ENCODE peak calls at places on chromosome 16, in nine cellular contexts. D is kidney; T is NCI-H2081; S is stimulated activated naive B cell treated with anti-CD40 and anti-IgM and Interleukin-4, amounts not matched to agents 10 μg/mL and 1 μg/mL and 100 μg/mL, for 72 hours; G is naive thymus-derived CD4-positive, alpha-beta T cell; P is AG04450; N is ureter; O is lower leg skin; F is activated CD4-positive, alpha-beta T cell treated with anti-CD3 and anti-CD28 coated beads for 24 hours. Y is an unnamed sample.

GRCh38 chr16:84648595-84649510 is 542 bp downstream of the KLHL36 start:
- DNase-seq in D (peak), T (no peak), S (peak), G (peak), P (no peak), N (peak), O (peak), F (peak), Y (peak)

GRCh38 chr16:69773255-69773947 is 11.3 kb downstream of the WWP2 start:
- DNase-seq in D (no peak), T (no peak), S (no peak), G (no peak), P (no peak), N (no peak), O (no peak), F (no peak), Y (no peak)

GRCh38 chr16:48492131-48492530 is 106.9 kb upstream of the SIAH1 start:
- DNase-seq in D (no peak), T (no peak), S (no peak), G (no peak), P (no peak), N (no peak), O (no peak), F (no peak), Y (no peak)

GRCh38 chr16:68548947-68549346 is 9.9 kb downstream of the ZFP90 start:
- DNase-seq in D (no peak), T (no peak), S (no peak), G (no peak), P (no peak), N (no peak), O (no peak), F (no peak), Y (no peak)

GRCh38 chr16:17556276-17557052 is 85.7 kb upstream of the XYLT1 start:
- DNase-seq in D (no peak), T (no peak), S (no peak), G (no peak), P (no peak), N (no peak), O (peak), F (no peak), Y (no peak)

GRCh38 chr16:89315791-89316581 is 98.5 kb downstream of the ZNF778 start:
- DNase-seq in D (peak), T (peak), S (peak), G (peak), P (no peak), N (no peak), O (no peak), F (peak), Y (peak)

GRCh38 chr16:84243732-84244131 is 3.9 kb upstream of the KCNG4 start:
- DNase-seq in D (no peak), T (no peak), S (no peak), G (no peak), P (no peak), N (no peak), O (no peak), F (no peak), Y (no peak)

GRCh38 chr16:53840472-53840871 is 136.5 kb downstream of the FTO start:
- DNase-seq in D (no peak), T (no peak), S (no peak), G (no peak), P (no peak), N (no peak), O (no peak), F (no peak), Y (no peak)

GRCh38 chr16:77376358-77376757 is 58.5 kb downstream of the ADAMTS18 start:
- DNase-seq in D (no peak), T (no peak), S (no peak), G (no peak), P (no peak), N (no peak), O (no peak), F (peak), Y (no peak)

GRCh38 chr16:70688266-70688742 is 2.5 kb upstream of the MTSS2 start:
- DNase-seq in D (peak), T (peak), S (no peak), G (no peak), P (no peak), N (no peak), O (peak), F (no peak), Y (peak)

GRCh38 chr16:9094008-9094846 is 2.8 kb downstream of the HAPSTR1 start:
- DNase-seq in D (no peak), T (no peak), S (no peak), G (no peak), P (no peak), N (no peak), O (no peak), F (no peak), Y (peak)

GRCh38 chr16:71259086-71259485 is 28.6 kb upstream of the HYDIN start:
- DNase-seq in D (no peak), T (no peak), S (no peak), G (no peak), P (no peak), N (no peak), O (no peak), F (no peak), Y (no peak)

GRCh38 chr16:73546351-73546845 is 498.5 kb upstream of the ZFHX3 start:
- DNase-seq in D (no peak), T (peak), S (no peak), G (no peak), P (no peak), N (no peak), O (no peak), F (no peak), Y (no peak)

GRCh38 chr16:73056911-73057310 is 9.0 kb upstream of the ZFHX3 start:
- DNase-seq in D (no peak), T (no peak), S (no peak), G (no peak), P (no peak), N (no peak), O (no peak), F (no peak), Y (no peak)

GRCh38 chr16:19066988-19067348 is 446 bp upstream of the COQ7 start:
- DNase-seq in D (no peak), T (no peak), S (no peak), G (no peak), P (no peak), N (no peak), O (no peak), F (no peak), Y (no peak)

GRCh38 chr16:71479420-71479819 is 9.7 kb downstream of the ZNF19 start:
- DNase-seq in D (no peak), T (peak), S (no peak), G (no peak), P (no peak), N (no peak), O (no peak), F (no peak), Y (no peak)

GRCh38 chr16:398551-399277 is 1.7 kb downstream of the NME4 start:
- DNase-seq in D (peak), T (no peak), S (no peak), G (no peak), P (no peak), N (no peak), O (no peak), F (no peak), Y (no peak)

GRCh38 chr16:4330277-4330882 is 14.5 kb downstream of the GLIS2 start:
- DNase-seq in D (peak), T (peak), S (peak), G (peak), P (no peak), N (peak), O (peak), F (peak), Y (peak)

GRCh38 chr16:48013476-48013875 is 142.3 kb downstream of the ABCC12 start:
- DNase-seq in D (no peak), T (peak), S (no peak), G (no peak), P (no peak), N (no peak), O (no peak), F (no peak), Y (no peak)

GRCh38 chr16:46859719-46860152 is 24.4 kb upstream of the GPT2 start:
- DNase-seq in D (no peak), T (no peak), S (no peak), G (no peak), P (peak), N (no peak), O (no peak), F (peak), Y (no peak)

GRCh38 chr16:802914-803750 is 2.6 kb upstream of the GNG13 start:
- DNase-seq in D (no peak), T (no peak), S (no peak), G (no peak), P (no peak), N (no peak), O (no peak), F (no peak), Y (no peak)

GRCh38 chr16:880471-881171 is 80.1 kb upstream of the GNG13 start:
- DNase-seq in D (peak), T (no peak), S (no peak), G (peak), P (no peak), N (no peak), O (no peak), F (no peak), Y (no peak)

GRCh38 chr16:31354394-31355291 is at the start of gene ITGAX:
- DNase-seq in D (peak), T (no peak), S (peak), G (no peak), P (no peak), N (no peak), O (peak), F (peak), Y (peak)

GRCh38 chr16:88936913-88937666 is 39.9 kb downstream of the CBFA2T3 start:
- DNase-seq in D (no peak), T (no peak), S (no peak), G (no peak), P (no peak), N (no peak), O (no peak), F (no peak), Y (no peak)

GRCh38 chr16:29664133-29664912 is 1.3 kb downstream of the SPN start:
- DNase-seq in D (peak), T (no peak), S (peak), G (no peak), P (no peak), N (no peak), O (no peak), F (peak), Y (no peak)

GRCh38 chr16:1884155-1884760 is 12.3 kb upstream of the MEIOB start:
- DNase-seq in D (no peak), T (no peak), S (no peak), G (no peak), P (no peak), N (no peak), O (no peak), F (no peak), Y (no peak)

GRCh38 chr16:48347980-48348379 is 37.2 kb downstream of the SIAH1 start:
- DNase-seq in D (no peak), T (no peak), S (no peak), G (no peak), P (no peak), N (no peak), O (no peak), F (no peak), Y (no peak)

GRCh38 chr16:88869673-88869980 is 3.2 kb upstream of the PABPN1L start:
- DNase-seq in D (no peak), T (no peak), S (no peak), G (no peak), P (no peak), N (no peak), O (no peak), F (no peak), Y (no peak)

GRCh38 chr16:16163571-16163970 is 59.7 kb downstream of the ABCC6 start:
- DNase-seq in D (peak), T (no peak), S (no peak), G (no peak), P (no peak), N (no peak), O (no peak), F (no peak), Y (no peak)

GRCh38 chr16:31129568-31130335 is 5.8 kb downstream of the PRSS8 start:
- DNase-seq in D (peak), T (no peak), S (no peak), G (no peak), P (no peak), N (no peak), O (peak), F (no peak), Y (peak)

GRCh38 chr16:77789085-77789611 is 784 bp downstream of the VAT1L start:
- DNase-seq in D (no peak), T (no peak), S (no peak), G (no peak), P (no peak), N (no peak), O (no peak), F (no peak), Y (no peak)

GRCh38 chr16:70520612-70521297 is 2.6 kb downstream of the COG4 start:
- DNase-seq in D (no peak), T (no peak), S (no peak), G (no peak), P (no peak), N (no peak), O (no peak), F (no peak), Y (no peak)

Y was measured in lung.